ENCODE peak calls at places on chromosome 14, in seven cellular contexts. O is activated T-cell treated with anti-CD3 and anti-CD28 coated beads, Interleukin-2, amount 50 U/mL, for 4 hours; S is amniotic stem cell; X is activated gamma-delta T cell treated with Interleukin-2 at 50 U/mL for 16 hours; B is lung microvascular endothelial cell; K is fibroblast of pulmonary artery; L is heart left ventricle. U is an unnamed sample.

GRCh38 chr14:106174206-106174605 is 647.8 kb downstream of the TMEM121 start:
- DNase-seq in O (peak; percentile 56), S (no peak), X (peak; percentile 71), B (no peak), K (no peak), L (no peak), U (no peak)

GRCh38 chr14:90253826-90254225 is 2.5 kb upstream of the PSMC1 start:
- DNase-seq in O (no peak), S (no peak), X (no peak), B (no peak), K (no peak), L (no peak), U (no peak)

GRCh38 chr14:103716091-103716801 is 636 bp downstream of the ZFYVE21 start:
- DNase-seq in O (no peak), S (no peak), X (no peak), B (peak; percentile 33), K (no peak), L (peak; percentile 78), U (peak; percentile 52)

GRCh38 chr14:30553311-30553989 is 5.5 kb upstream of the G2E3 start:
- DNase-seq in O (no peak), S (no peak), X (no peak), B (no peak), K (peak; percentile 31), L (no peak), U (no peak)

GRCh38 chr14:102437997-102438922 is 71.3 kb downstream of the ANKRD9 start:
- DNase-seq in O (peak; percentile 53), S (peak; percentile 61), X (peak; percentile 44), B (peak; percentile 84), K (peak; percentile 86), L (peak; percentile 92), U (peak; percentile 94)

GRCh38 chr14:21902561-21903199 is 229.1 kb upstream of the OR4E1 start:
- DNase-seq in O (peak; percentile 17), S (no peak), X (peak; percentile 29), B (peak; percentile 35), K (no peak), L (no peak), U (no peak)

GRCh38 chr14:96568646-96569045 is 66.5 kb downstream of the PAPOLA start:
- DNase-seq in O (no peak), S (no peak), X (no peak), B (no peak), K (no peak), L (no peak), U (no peak)

GRCh38 chr14:41490323-41490722 is 116.4 kb upstream of the LRFN5 start:
- DNase-seq in O (no peak), S (no peak), X (no peak), B (no peak), K (no peak), L (no peak), U (no peak)

GRCh38 chr14:81625343-81625742 is 91.7 kb upstream of the SEL1L start:
- DNase-seq in O (no peak), S (no peak), X (no peak), B (peak; percentile 2), K (peak; percentile 4), L (no peak), U (no peak)

GRCh38 chr14:104301731-104302460 is 163.5 kb downstream of the KIF26A start:
- DNase-seq in O (no peak), S (no peak), X (no peak), B (no peak), K (no peak), L (peak; percentile 47), U (peak; percentile 41)

GRCh38 chr14:80637726-80638619 is 303.6 kb downstream of the CEP128 start:
- DNase-seq in O (no peak), S (no peak), X (no peak), B (peak; percentile 10), K (no peak), L (no peak), U (no peak)

GRCh38 chr14:70917633-70918032 is 10.4 kb downstream of the PCNX1 start:
- DNase-seq in O (no peak), S (no peak), X (no peak), B (no peak), K (no peak), L (no peak), U (no peak)

GRCh38 chr14:76426161-76426696 is 50.3 kb downstream of the ESRRB start:
- DNase-seq in O (no peak), S (no peak), X (no peak), B (no peak), K (no peak), L (no peak), U (no peak)

GRCh38 chr14:103716899-103717411 is 1.3 kb downstream of the ZFYVE21 start:
- DNase-seq in O (no peak), S (no peak), X (no peak), B (no peak), K (no peak), L (no peak), U (no peak)

GRCh38 chr14:96662116-96662901 is 134.9 kb upstream of the VRK1 start:
- DNase-seq in O (no peak), S (no peak), X (no peak), B (no peak), K (no peak), L (no peak), U (no peak)

GRCh38 chr14:65940056-65940735 is 527.7 kb downstream of the FUT8 start:
- DNase-seq in O (no peak), S (no peak), X (no peak), B (peak; percentile 7), K (no peak), L (no peak), U (no peak)

GRCh38 chr14:101665478-101666078 is 95.9 kb upstream of the PPP2R5C start:
- DNase-seq in O (no peak), S (no peak), X (peak; percentile 5), B (peak; percentile 42), K (peak; percentile 43), L (no peak), U (no peak)

GRCh38 chr14:39452680-39453079 is 20.4 kb upstream of the FBXO33 start:
- DNase-seq in O (no peak), S (no peak), X (no peak), B (no peak), K (no peak), L (no peak), U (no peak)

GRCh38 chr14:50726372-50727107 is 58.4 kb upstream of the SAV1 start:
- DNase-seq in O (no peak), S (no peak), X (no peak), B (peak; percentile 61), K (peak; percentile 42), L (no peak), U (no peak)

GRCh38 chr14:77612011-77612620 is 4.3 kb downstream of the SPTLC2 start:
- DNase-seq in O (no peak), S (no peak), X (no peak), B (no peak), K (peak; percentile 56), L (no peak), U (no peak)

GRCh38 chr14:24054324-24054641 is 2.5 kb downstream of the CARMIL3 start:
- DNase-seq in O (no peak), S (no peak), X (no peak), B (no peak), K (no peak), L (no peak), U (no peak)

GRCh38 chr14:86003998-86004397 is 474.1 kb downstream of the FLRT2 start:
- DNase-seq in O (no peak), S (no peak), X (no peak), B (no peak), K (peak; percentile 60), L (no peak), U (no peak)

GRCh38 chr14:23457587-23458445 is 11.7 kb upstream of the NGDN start:
- DNase-seq in O (no peak), S (no peak), X (no peak), B (no peak), K (no peak), L (no peak), U (no peak)

GRCh38 chr14:89397569-89397968 is 19.5 kb downstream of the FOXN3 start:
- DNase-seq in O (no peak), S (no peak), X (no peak), B (no peak), K (no peak), L (no peak), U (no peak)

GRCh38 chr14:28305938-28306337 is 460.6 kb upstream of the FOXG1 start:
- DNase-seq in O (no peak), S (no peak), X (no peak), B (no peak), K (no peak), L (no peak), U (no peak)

GRCh38 chr14:93430889-93431670 is at the start of gene UNC79:
- DNase-seq in O (no peak), S (no peak), X (no peak), B (no peak), K (peak; percentile 18), L (no peak), U (no peak)

GRCh38 chr14:39266589-39266870 is 32.8 kb downstream of the MIA2 start:
- DNase-seq in O (no peak), S (peak; percentile 39), X (peak; percentile 21), B (peak; percentile 60), K (peak; percentile 47), L (no peak), U (peak; percentile 85)

GRCh38 chr14:100654814-100655795 is 67.9 kb upstream of the BEGAIN start:
- DNase-seq in O (peak; percentile 31), S (no peak), X (peak; percentile 42), B (no peak), K (no peak), L (peak; percentile 72), U (no peak)

GRCh38 chr14:104864267-104865068 is 600 bp upstream of the CEP170B start:
- DNase-seq in O (peak; percentile 5), S (no peak), X (no peak), B (no peak), K (no peak), L (no peak), U (peak; percentile 31)

GRCh38 chr14:81311816-81312215 is 88.3 kb downstream of the STON2 start:
- DNase-seq in O (no peak), S (no peak), X (no peak), B (no peak), K (no peak), L (no peak), U (no peak)

GRCh38 chr14:64238049-64238448 is 56.1 kb downstream of the ESR2 start:
- DNase-seq in O (no peak), S (no peak), X (no peak), B (no peak), K (no peak), L (no peak), U (no peak)

GRCh38 chr14:62632771-62633170 is 412.5 kb downstream of the KCNH5 start:
- DNase-seq in O (no peak), S (no peak), X (no peak), B (no peak), K (no peak), L (no peak), U (no peak)

U was measured in psoas muscle.